ENCODE peak calls at places on chromosomes 11 and 22, in five cellular contexts. One of them, this sample, is unnamed.

GRCh38 chr22:23518381-23519187 is 61.5 kb downstream of the IGLL1 start:
- DNase-seq in IMR-90: no peak
- DNase-seq in WTC11: no peak
- DNase-seq in Peyer's patch: no peak
- DNase-seq in AG04449: no peak
- DNase-seq in this sample: no peak

GRCh38 chr11:34640050-34640971 is 19.4 kb downstream of the EHF start:
- DNase-seq in AG04449: no peak
- DNase-seq in IMR-90: no peak
- DNase-seq in WTC11: peak; percentile 13
- DNase-seq in Peyer's patch: no peak
- DNase-seq in this sample: peak; percentile 35

GRCh38 chr22:36692280-36692679 is 11.3 kb downstream of the CACNG2 start:
- DNase-seq in WTC11: no peak
- DNase-seq in Peyer's patch: no peak
- DNase-seq in IMR-90: no peak
- DNase-seq in AG04449: no peak
- DNase-seq in this sample: no peak

GRCh38 chr22:48796295-48797015 is 1031.2 kb downstream of the BRD1 start:
- DNase-seq in IMR-90: no peak
- DNase-seq in WTC11: peak; percentile 66
- DNase-seq in Peyer's patch: no peak
- DNase-seq in AG04449: no peak
- DNase-seq in this sample: no peak

GRCh38 chr22:20254975-20255946 is 12.9 kb downstream of the RTN4R start:
- DNase-seq in Peyer's patch: no peak
- DNase-seq in IMR-90: no peak
- DNase-seq in WTC11: no peak
- DNase-seq in AG04449: no peak
- DNase-seq in this sample: no peak

GRCh38 chr22:30393322-30393680 is 3.5 kb upstream of the SEC14L2 start:
- DNase-seq in Peyer's patch: no peak
- DNase-seq in AG04449: no peak
- DNase-seq in WTC11: no peak
- DNase-seq in IMR-90: no peak
- DNase-seq in this sample: no peak

GRCh38 chr11:131748146-131749050 is 378.0 kb downstream of the NTM start:
- DNase-seq in WTC11: peak; percentile 74
- DNase-seq in Peyer's patch: no peak
- DNase-seq in AG04449: no peak
- DNase-seq in IMR-90: peak; percentile 79
- DNase-seq in this sample: peak; percentile 62

GRCh38 chr22:40797427-40797826 is 21.7 kb downstream of the SLC25A17 start:
- DNase-seq in IMR-90: peak; percentile 66
- DNase-seq in WTC11: no peak
- DNase-seq in Peyer's patch: no peak
- DNase-seq in AG04449: no peak
- DNase-seq in this sample: no peak

GRCh38 chr11:15629690-15630321 is 515.1 kb downstream of the INSC start:
- DNase-seq in WTC11: peak; percentile 74
- DNase-seq in Peyer's patch: no peak
- DNase-seq in IMR-90: no peak
- DNase-seq in AG04449: no peak
- DNase-seq in this sample: no peak

GRCh38 chr22:28547132-28547842 is 132.4 kb downstream of the TTC28 start:
- DNase-seq in WTC11: no peak
- DNase-seq in AG04449: peak; percentile 80
- DNase-seq in Peyer's patch: no peak
- DNase-seq in IMR-90: peak; percentile 81
- DNase-seq in this sample: no peak

GRCh38 chr22:49373289-49373666 is 454.4 kb downstream of the BRD1 start:
- DNase-seq in AG04449: no peak
- DNase-seq in WTC11: no peak
- DNase-seq in IMR-90: no peak
- DNase-seq in Peyer's patch: no peak
- DNase-seq in this sample: no peak

GRCh38 chr11:110763249-110764011 is 51.2 kb upstream of the ARHGAP20 start:
- DNase-seq in Peyer's patch: no peak
- DNase-seq in AG04449: peak; percentile 4
- DNase-seq in WTC11: no peak
- DNase-seq in IMR-90: peak; percentile 80
- DNase-seq in this sample: no peak

GRCh38 chr22:45516923-45517675 is 14.4 kb downstream of the FBLN1 start:
- DNase-seq in IMR-90: peak; percentile 62
- DNase-seq in Peyer's patch: no peak
- DNase-seq in AG04449: no peak
- DNase-seq in WTC11: no peak
- DNase-seq in this sample: no peak

GRCh38 chr11:8261316-8261715 is 2.4 kb downstream of the LMO1 start:
- DNase-seq in AG04449: no peak
- DNase-seq in Peyer's patch: no peak
- DNase-seq in IMR-90: no peak
- DNase-seq in WTC11: no peak
- DNase-seq in this sample: no peak

GRCh38 chr11:128862421-128862820 is 4.7 kb downstream of the KCNJ1 start:
- DNase-seq in Peyer's patch: no peak
- DNase-seq in AG04449: no peak
- DNase-seq in WTC11: no peak
- DNase-seq in IMR-90: no peak
- DNase-seq in this sample: no peak

GRCh38 chr22:23088199-23088604 is 17.9 kb downstream of the GNAZ start:
- DNase-seq in WTC11: peak; percentile 39
- DNase-seq in IMR-90: no peak
- DNase-seq in Peyer's patch: no peak
- DNase-seq in AG04449: no peak
- DNase-seq in this sample: no peak

GRCh38 chr11:67310246-67311050 is 7.1 kb downstream of the SSH3 start:
- DNase-seq in AG04449: no peak
- DNase-seq in WTC11: no peak
- DNase-seq in IMR-90: no peak
- DNase-seq in Peyer's patch: no peak
- DNase-seq in this sample: no peak

GRCh38 chr22:32337015-32337414 is 20.7 kb upstream of the RFPL3 start:
- DNase-seq in Peyer's patch: no peak
- DNase-seq in IMR-90: no peak
- DNase-seq in AG04449: no peak
- DNase-seq in WTC11: no peak
- DNase-seq in this sample: no peak

GRCh38 chr11:87456499-87456898 is 418.8 kb downstream of the TMEM135 start:
- DNase-seq in AG04449: no peak
- DNase-seq in Peyer's patch: no peak
- DNase-seq in WTC11: no peak
- DNase-seq in IMR-90: no peak
- DNase-seq in this sample: no peak

GRCh38 chr11:3037945-3038271 is 19.3 kb downstream of the CARS1 start:
- DNase-seq in IMR-90: no peak
- DNase-seq in AG04449: no peak
- DNase-seq in WTC11: no peak
- DNase-seq in Peyer's patch: no peak
- DNase-seq in this sample: no peak

GRCh38 chr11:3036419-3036818 is 20.8 kb downstream of the CARS1 start:
- DNase-seq in WTC11: no peak
- DNase-seq in IMR-90: no peak
- DNase-seq in Peyer's patch: no peak
- DNase-seq in AG04449: no peak
- DNase-seq in this sample: no peak

GRCh38 chr11:3040881-3041280 is 16.3 kb downstream of the CARS1 start:
- DNase-seq in IMR-90: no peak
- DNase-seq in WTC11: no peak
- DNase-seq in AG04449: no peak
- DNase-seq in Peyer's patch: no peak
- DNase-seq in this sample: no peak

GRCh38 chr11:3035333-3035732 is 21.9 kb downstream of the CARS1 start:
- DNase-seq in WTC11: no peak
- DNase-seq in Peyer's patch: peak; percentile 49
- DNase-seq in IMR-90: no peak
- DNase-seq in AG04449: no peak
- DNase-seq in this sample: no peak

GRCh38 chr11:3037041-3037944 is 19.9 kb downstream of the CARS1 start:
- DNase-seq in WTC11: peak; percentile 89
- DNase-seq in AG04449: no peak
- DNase-seq in IMR-90: peak; percentile 61
- DNase-seq in Peyer's patch: peak; percentile 70
- DNase-seq in this sample: peak; percentile 59
- TF ChIP-seq CTCF in WTC11: peak; percentile 68
- TF ChIP-seq CTCF in AG04449: peak; percentile 78
- TF ChIP-seq CTCF in IMR-90: peak; percentile 76
- TF ChIP-seq CTCF in Peyer's patch: peak; percentile 80
- TF ChIP-seq CTCF in this sample: peak; percentile 64

DNA sequence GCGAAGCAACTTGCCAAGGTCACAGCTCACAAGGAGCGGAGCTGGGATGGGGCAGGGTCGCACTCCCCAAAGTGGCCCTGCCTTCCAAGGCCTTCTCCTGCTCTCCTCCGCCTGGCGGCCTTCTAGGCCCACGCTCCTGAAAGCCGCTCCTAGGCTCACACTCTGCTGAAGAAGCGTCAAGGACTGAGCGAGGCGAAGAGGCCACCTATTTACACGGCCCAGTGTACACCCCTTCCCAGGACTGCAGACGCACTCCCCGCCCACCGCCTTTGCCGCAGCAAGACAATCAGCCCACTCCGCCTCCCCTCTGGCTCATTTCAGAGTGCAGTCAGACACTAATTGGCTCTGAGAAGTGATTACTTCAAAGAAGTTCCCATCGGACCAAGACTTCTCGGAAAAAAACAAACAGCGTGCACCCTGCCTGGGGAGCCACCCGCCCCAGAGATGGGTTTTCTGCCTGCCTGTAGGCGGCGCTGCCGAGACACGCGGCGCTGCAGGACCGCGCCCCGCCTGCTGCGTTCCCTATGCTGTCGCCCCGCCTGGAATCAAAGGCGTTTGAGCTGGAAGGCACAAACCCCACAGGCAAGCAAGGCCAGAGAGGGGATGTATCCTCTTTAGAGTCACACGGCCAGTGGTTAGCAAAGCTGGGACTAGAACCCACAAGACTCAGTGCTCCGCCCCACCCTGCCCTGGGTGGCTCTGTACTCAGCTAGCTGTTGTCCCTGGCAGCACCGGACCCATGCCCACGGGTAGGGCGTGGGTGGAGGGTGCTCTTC is 414.8 kb downstream of the BUD13 start:
- DNase-seq in IMR-90: no peak
- DNase-seq in WTC11: peak; percentile 83
- DNase-seq in Peyer's patch: no peak
- DNase-seq in AG04449: no peak
- DNase-seq in this sample: peak; percentile 37
- TF ChIP-seq CTCF in IMR-90: peak; percentile 21
- TF ChIP-seq CTCF in WTC11: peak; percentile 92
- TF ChIP-seq CTCF in Peyer's patch: peak; percentile 70
- TF ChIP-seq CTCF in AG04449: peak; percentile 28
- TF ChIP-seq CTCF in this sample: peak; percentile 26

DNA sequence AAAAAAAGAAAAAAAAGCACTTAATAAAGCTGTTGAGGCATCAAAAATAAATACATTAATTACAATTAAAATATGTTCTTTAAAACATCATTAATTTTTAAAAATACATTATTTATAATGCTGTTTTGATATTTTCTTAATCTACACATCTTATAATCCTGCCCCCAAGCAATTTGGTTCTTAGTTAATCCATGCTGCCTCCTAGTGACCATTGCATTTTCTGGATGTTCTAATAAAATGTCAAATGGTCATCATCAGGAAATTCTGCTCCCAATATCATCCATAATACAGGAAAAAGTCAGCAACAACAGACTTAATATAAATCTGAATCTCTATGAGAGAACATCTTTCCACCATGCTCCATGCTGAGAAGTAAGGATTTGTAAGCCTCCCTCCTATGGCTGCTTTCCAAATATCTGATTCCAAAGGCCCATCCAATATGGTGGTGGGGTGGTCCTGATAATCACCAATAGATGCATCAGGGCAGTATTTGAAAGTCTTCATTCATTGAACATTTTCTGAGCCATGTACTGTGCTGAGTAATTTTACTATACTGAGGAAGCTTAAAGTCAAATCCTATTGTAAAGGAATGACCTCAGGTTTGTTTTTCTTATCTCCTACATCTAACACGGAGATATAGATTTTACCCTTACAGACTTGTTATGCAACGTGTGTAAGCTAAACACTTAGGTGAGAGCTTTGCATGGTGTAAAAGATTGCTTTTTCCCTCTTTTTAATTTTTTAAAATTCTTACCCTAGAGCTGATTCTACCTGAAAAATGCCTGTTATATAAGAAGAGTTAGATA is 124.7 kb upstream of the BMAL1 start:
- DNase-seq in Peyer's patch: no peak
- DNase-seq in WTC11: no peak
- DNase-seq in IMR-90: peak; percentile 42
- DNase-seq in AG04449: no peak
- DNase-seq in this sample: no peak
- TF ChIP-seq CTCF in Peyer's patch: peak; percentile 70
- TF ChIP-seq CTCF in WTC11: no peak
- TF ChIP-seq CTCF in IMR-90: peak; percentile 81
- TF ChIP-seq CTCF in AG04449: peak; percentile 42
- TF ChIP-seq CTCF in this sample: no peak

DNA sequence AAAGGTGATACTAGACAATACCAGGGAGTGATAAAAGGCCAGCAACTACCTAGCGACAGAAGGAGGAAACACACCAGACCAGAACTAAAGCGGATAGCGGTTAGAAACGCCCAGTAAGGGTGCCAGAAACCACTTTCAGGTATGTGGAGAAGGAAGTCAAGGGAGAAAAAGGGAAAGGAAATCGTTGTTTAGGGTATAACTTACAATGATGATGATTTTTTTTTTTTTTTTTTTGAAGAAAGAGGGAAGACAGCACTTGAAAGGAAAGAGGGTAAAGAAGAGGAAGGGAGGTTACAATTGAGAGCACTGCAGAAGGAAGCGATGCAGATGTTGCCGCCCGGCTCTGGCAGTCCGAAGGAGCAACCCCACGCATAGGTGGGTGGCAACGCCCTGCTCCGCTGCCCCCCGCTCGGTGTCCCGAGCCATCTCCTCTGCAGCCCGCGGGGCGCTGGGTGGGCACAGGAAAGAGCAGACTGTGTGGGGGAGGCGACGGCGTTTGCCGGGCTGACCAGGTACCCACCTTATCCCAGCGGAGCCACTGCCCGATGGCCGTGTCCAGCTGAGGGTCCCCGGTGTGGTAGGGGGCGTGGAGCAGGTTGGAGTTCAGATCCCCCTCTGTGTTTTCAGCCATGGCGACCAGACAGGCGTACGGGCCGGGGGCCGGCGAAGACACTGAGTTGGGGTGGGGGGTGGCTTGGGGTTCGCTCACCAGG is 546 bp downstream of the PGM2L1 start:
- DNase-seq in IMR-90: peak; percentile 30
- DNase-seq in AG04449: no peak
- DNase-seq in Peyer's patch: peak; percentile 52
- DNase-seq in WTC11: peak; percentile 29
- DNase-seq in this sample: peak; percentile 28
- TF ChIP-seq CTCF in IMR-90: peak; percentile 25
- TF ChIP-seq CTCF in AG04449: peak; percentile 3
- TF ChIP-seq CTCF in Peyer's patch: peak; percentile 46
- TF ChIP-seq CTCF in WTC11: no peak
- TF ChIP-seq CTCF in this sample: no peak

This sample was measured in GM10248.